ENCODE peak calls at places on chromosomes 2 and 18, in eight cellular contexts. L, R, S, W, G, B, I and K are unnamed samples.

GRCh38 chr2:203498161-203498560 is 36.9 kb downstream of the RAPH1 start:
- DNase-seq in L (no peak), R (peak), S (peak), W (no peak), G (no peak), B (peak), I (no peak), K (no peak)

GRCh38 chr2:120874876-120875275 is 139.2 kb downstream of the GLI2 start:
- DNase-seq in L (no peak), R (no peak), S (no peak), W (no peak), G (no peak), B (no peak), I (no peak), K (no peak)

GRCh38 chr18:7926526-7926925 is 359.4 kb downstream of the PTPRM start:
- DNase-seq in L (no peak), R (peak), S (peak), W (no peak), G (no peak), B (peak), I (no peak), K (no peak)

GRCh38 chr2:9744256-9745004 is 98.8 kb upstream of the TAF1B start:
- DNase-seq in L (no peak), R (no peak), S (no peak), W (no peak), G (no peak), B (no peak), I (no peak), K (no peak)

GRCh38 chr2:240458044-240458899 is 22.8 kb downstream of the GPC1 start:
- DNase-seq in L (no peak), R (peak), S (no peak), W (peak), G (no peak), B (no peak), I (peak), K (no peak)

GRCh38 chr2:57758686-57759085 is 287.9 kb upstream of the VRK2 start:
- DNase-seq in L (no peak), R (no peak), S (no peak), W (no peak), G (no peak), B (no peak), I (no peak), K (no peak)

GRCh38 chr2:190603374-190603773 is 45.5 kb upstream of the NAB1 start:
- DNase-seq in L (no peak), R (no peak), S (no peak), W (no peak), G (no peak), B (no peak), I (no peak), K (no peak)

GRCh38 chr2:85248741-85249524 is 78.9 kb downstream of the TGOLN2 start:
- DNase-seq in L (peak), R (peak), S (peak), W (peak), G (no peak), B (peak), I (no peak), K (no peak)

GRCh38 chr2:58710795-58711279 is 469.7 kb upstream of the FANCL start:
- DNase-seq in L (no peak), R (no peak), S (no peak), W (no peak), G (no peak), B (no peak), I (peak), K (no peak)

GRCh38 chr18:55918449-55918848 is 330.5 kb upstream of the TCF4 start:
- DNase-seq in L (no peak), R (no peak), S (no peak), W (no peak), G (no peak), B (no peak), I (no peak), K (no peak)

GRCh38 chr2:224691563-224691962 is 24.6 kb downstream of the CCDC195 start:
- DNase-seq in L (no peak), R (no peak), S (no peak), W (no peak), G (no peak), B (no peak), I (no peak), K (no peak)

GRCh38 chr2:239896075-239896474 is 129.1 kb downstream of the NDUFA10 start:
- DNase-seq in L (no peak), R (no peak), S (no peak), W (peak), G (no peak), B (no peak), I (no peak), K (no peak)

GRCh38 chr2:159968282-159968900 is 94.0 kb downstream of the PLA2R1 start:
- DNase-seq in L (no peak), R (peak), S (peak), W (no peak), G (no peak), B (peak), I (no peak), K (peak)

GRCh38 chr2:128379021-128380005 is 60.6 kb upstream of the HS6ST1 start:
- DNase-seq in L (peak), R (peak), S (no peak), W (peak), G (no peak), B (no peak), I (peak), K (no peak)

GRCh38 chr2:132668986-132669853 is 785 bp downstream of the LYPD1 start:
- DNase-seq in L (no peak), R (no peak), S (no peak), W (peak), G (no peak), B (peak), I (no peak), K (no peak)

GRCh38 chr18:10399465-10399864 is 55.0 kb upstream of the APCDD1 start:
- DNase-seq in L (no peak), R (no peak), S (no peak), W (no peak), G (no peak), B (no peak), I (no peak), K (no peak)

GRCh38 chr2:236627193-236627592 is 57.6 kb downstream of the ACKR3 start:
- DNase-seq in L (no peak), R (no peak), S (no peak), W (peak), G (no peak), B (no peak), I (peak), K (no peak)

GRCh38 chr2:46188041-46188715 is 109.0 kb upstream of the EPAS1 start:
- DNase-seq in L (no peak), R (no peak), S (no peak), W (no peak), G (no peak), B (no peak), I (no peak), K (no peak)

GRCh38 chr2:228102949-228103348 is 78.5 kb downstream of the SPHKAP start:
- DNase-seq in L (no peak), R (peak), S (no peak), W (no peak), G (peak), B (no peak), I (no peak), K (no peak)

GRCh38 chr2:74516070-74516633 is 1.9 kb downstream of the TLX2 start:
- DNase-seq in L (no peak), R (peak), S (no peak), W (peak), G (peak), B (no peak), I (peak), K (peak)

GRCh38 chr2:84904717-84905174 is 710 bp upstream of the TMSB10 start:
- DNase-seq in L (peak), R (peak), S (no peak), W (peak), G (no peak), B (peak), I (peak), K (no peak)

GRCh38 chr2:112793449-112793978 is 9.2 kb upstream of the IL1A start:
- DNase-seq in L (no peak), R (peak), S (no peak), W (no peak), G (peak), B (no peak), I (no peak), K (no peak)

GRCh38 chr2:54454922-54455583 is 1.1 kb upstream of the SPTBN1 start:
- DNase-seq in L (no peak), R (no peak), S (no peak), W (no peak), G (peak), B (no peak), I (peak), K (no peak)

GRCh38 chr2:199471443-199472057 is 13.8 kb upstream of the SATB2 start:
- DNase-seq in L (no peak), R (no peak), S (no peak), W (no peak), G (no peak), B (peak), I (no peak), K (no peak)

GRCh38 chr2:168639501-168639900 is 162.9 kb upstream of the NOSTRIN start:
- DNase-seq in L (peak), R (peak), S (no peak), W (peak), G (no peak), B (peak), I (peak), K (no peak)

GRCh38 chr2:77457665-77458064 is 64.5 kb downstream of the LRRTM4 start:
- DNase-seq in L (no peak), R (no peak), S (no peak), W (no peak), G (no peak), B (no peak), I (no peak), K (no peak)

GRCh38 chr2:207362716-207363115 is 167.0 kb upstream of the CREB1 start:
- DNase-seq in L (no peak), R (no peak), S (no peak), W (no peak), G (no peak), B (no peak), I (no peak), K (no peak)

GRCh38 chr2:99910903-99911302 is 231.5 kb downstream of the AFF3 start:
- DNase-seq in L (no peak), R (no peak), S (no peak), W (no peak), G (no peak), B (no peak), I (no peak), K (no peak)

GRCh38 chr18:62979172-62979571 is 263.8 kb downstream of the PHLPP1 start:
- DNase-seq in L (no peak), R (peak), S (no peak), W (no peak), G (no peak), B (no peak), I (no peak), K (no peak)

GRCh38 chr2:1685957-1686783 is 58.1 kb downstream of the PXDN start:
- DNase-seq in L (no peak), R (peak), S (no peak), W (no peak), G (no peak), B (no peak), I (no peak), K (no peak)

GRCh38 chr18:22796069-22796468 is 137.1 kb upstream of the RBBP8 start:
- DNase-seq in L (no peak), R (peak), S (no peak), W (no peak), G (no peak), B (no peak), I (no peak), K (no peak)

GRCh38 chr18:10822457-10822856 is 296.6 kb downstream of the NAPG start:
- DNase-seq in L (no peak), R (no peak), S (no peak), W (no peak), G (no peak), B (no peak), I (no peak), K (no peak)

GRCh38 chr2:189646521-189646920 is 14.7 kb upstream of the ASNSD1 start:
- DNase-seq in L (no peak), R (no peak), S (no peak), W (no peak), G (no peak), B (no peak), I (no peak), K (no peak)

GRCh38 chr2:119283873-119284331 is 60.3 kb downstream of the STEAP3 start:
- DNase-seq in L (peak), R (peak), S (no peak), W (peak), G (no peak), B (no peak), I (peak), K (no peak)

GRCh38 chr2:61961231-61961901 is 55.9 kb downstream of the COMMD1 start:
- DNase-seq in L (no peak), R (peak), S (no peak), W (no peak), G (no peak), B (no peak), I (no peak), K (no peak)

GRCh38 chr2:61962095-61962984 is 56.9 kb downstream of the COMMD1 start:
- DNase-seq in L (no peak), R (no peak), S (no peak), W (no peak), G (no peak), B (no peak), I (no peak), K (no peak)

GRCh38 chr2:61959381-61960293 is 54.2 kb downstream of the COMMD1 start:
- DNase-seq in L (no peak), R (peak), S (no peak), W (no peak), G (no peak), B (peak), I (no peak), K (no peak)
- H3K4me3 ChIP-seq in L (no peak), R (no peak), S (no peak), W (no peak), G (no peak), B (no peak), I (no peak), K (no peak)

GRCh38 chr2:155250800-155251199 is 552.3 kb downstream of the KCNJ3 start:
- DNase-seq in L (no peak), R (peak), S (peak), W (no peak), G (no peak), B (peak), I (no peak), K (no peak)
- TF ChIP-seq CTCF in L (no peak), R (peak), S (peak), W (no peak), G (peak), B (peak), I (no peak), K (peak)

GRCh38 chr2:38598991-38599295 is 3.8 kb downstream of the HNRNPLL start:
- DNase-seq in L (no peak), R (peak), S (no peak), W (no peak), G (no peak), B (no peak), I (no peak), K (no peak)
- H3K4me3 ChIP-seq in L (no peak), R (no peak), S (no peak), W (no peak), G (no peak), B (no peak), I (no peak), K (no peak)

GRCh38 chr2:208392300-208392699 is 14.3 kb upstream of the PTH2R start:
- DNase-seq in L (no peak), R (no peak), S (no peak), W (no peak), G (no peak), B (no peak), I (no peak), K (no peak)
- TF ChIP-seq CTCF in L (no peak), R (peak), S (no peak), W (no peak), G (peak), B (no peak), I (no peak), K (no peak)

DNA sequence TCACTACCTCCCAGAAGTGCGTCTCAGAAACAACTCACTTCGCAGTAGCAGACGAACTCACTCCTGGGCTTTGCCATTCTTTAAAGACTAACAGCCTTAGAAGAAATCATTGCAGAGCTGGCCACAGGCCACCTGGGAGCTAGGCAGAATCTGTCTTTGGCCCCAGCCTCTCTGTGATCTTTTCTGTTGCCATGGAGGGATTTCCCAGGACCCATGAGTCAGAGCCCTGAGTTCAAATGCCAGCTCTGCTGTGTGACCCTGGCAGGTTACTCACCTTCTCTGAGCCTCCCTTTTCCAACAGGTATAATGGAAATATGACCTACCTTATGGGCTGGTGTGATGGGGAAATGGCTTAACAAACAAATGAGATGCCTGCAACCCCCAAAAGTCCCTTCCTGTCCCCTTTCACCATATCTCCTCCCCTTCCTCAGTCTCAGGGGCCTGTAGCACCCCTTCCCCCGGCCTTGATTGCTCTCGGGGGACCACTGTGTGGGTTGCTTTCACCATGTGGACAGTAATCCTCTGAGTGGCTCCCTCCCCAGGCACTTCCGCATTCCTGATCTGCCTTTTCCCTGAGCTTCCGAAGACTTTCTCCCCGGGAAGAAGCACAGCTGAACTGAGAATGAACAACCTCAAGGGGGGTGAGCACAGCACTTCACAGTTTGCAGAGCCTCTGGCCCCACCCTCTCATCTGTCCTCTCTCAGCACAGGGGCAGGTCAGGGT is 34.0 kb upstream of the SLC66A3 start:
- DNase-seq in L (no peak), R (peak), S (no peak), W (no peak), G (no peak), B (no peak), I (no peak), K (no peak)
- H3K4me3 ChIP-seq in L (no peak), R (no peak), S (no peak), W (no peak), G (no peak), B (no peak), I (no peak), K (no peak)

DNA sequence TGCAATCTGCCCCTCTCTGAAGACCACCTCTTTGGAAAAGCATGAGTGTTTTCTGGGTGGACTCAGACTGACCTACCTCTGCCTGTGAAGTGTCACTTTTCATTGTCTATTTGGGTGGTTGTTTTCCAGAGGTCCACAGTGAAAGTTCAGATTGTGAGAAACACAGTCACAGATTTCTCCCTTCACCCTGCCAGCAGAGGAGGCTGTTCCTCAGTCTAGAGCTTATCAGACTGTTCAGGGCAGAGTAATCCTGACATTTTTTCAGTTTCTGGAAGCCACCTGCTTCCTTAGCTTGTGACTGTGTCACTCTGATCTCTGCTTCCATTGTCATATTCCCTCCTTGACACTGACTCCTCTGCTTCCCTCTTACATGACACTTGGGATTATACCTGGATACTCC is 55.4 kb upstream of the RMP24 start:
- DNase-seq in L (no peak), R (peak), S (no peak), W (no peak), G (no peak), B (no peak), I (no peak), K (no peak)
- TF ChIP-seq CTCF in L (no peak), R (peak), S (peak), W (no peak), G (peak), B (no peak), I (no peak), K (peak)

GRCh38 chr2:71609441-71609840 is 156.1 kb downstream of the DYSF start:
- DNase-seq in L (peak), R (no peak), S (no peak), W (peak), G (no peak), B (no peak), I (peak), K (no peak)
- H3K4me3 ChIP-seq in L (no peak), R (no peak), S (no peak), W (no peak), G (no peak), B (no peak), I (no peak), K (no peak)

GRCh38 chr2:172058660-172059059 is 26.6 kb upstream of the DLX1 start:
- DNase-seq in L (no peak), R (no peak), S (no peak), W (no peak), G (no peak), B (no peak), I (no peak), K (no peak)

GRCh38 chr2:172052000-172052983 is 33.0 kb upstream of the DLX1 start:
- DNase-seq in L (no peak), R (no peak), S (no peak), W (no peak), G (no peak), B (no peak), I (no peak), K (no peak)

GRCh38 chr2:172053486-172053885 is 31.8 kb upstream of the DLX1 start:
- DNase-seq in L (no peak), R (no peak), S (no peak), W (no peak), G (no peak), B (no peak), I (no peak), K (no peak)

GRCh38 chr2:172050506-172051125 is 34.7 kb upstream of the DLX1 start:
- DNase-seq in L (no peak), R (no peak), S (no peak), W (no peak), G (no peak), B (no peak), I (no peak), K (no peak)

DNA sequence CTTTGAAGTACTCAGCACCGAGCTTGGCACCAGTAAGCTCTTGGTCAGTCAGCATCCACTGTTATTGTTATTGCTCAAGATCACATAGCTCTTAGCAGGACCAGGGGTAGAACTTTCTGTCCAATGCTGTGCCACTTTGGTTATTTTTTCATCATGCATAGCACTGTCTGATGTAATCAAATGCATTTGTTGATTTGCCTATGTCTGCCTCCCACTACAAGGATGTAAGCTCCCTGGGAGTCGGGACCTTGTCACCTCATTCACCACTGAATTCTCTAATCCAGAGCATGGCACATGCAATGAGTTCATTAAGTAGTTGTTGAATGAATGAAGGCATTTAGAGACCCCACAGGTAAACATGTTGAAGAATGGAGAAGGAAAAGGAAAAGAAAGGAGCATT is 29.0 kb upstream of the DLX1 start:
- DNase-seq in L (no peak), R (no peak), S (no peak), W (no peak), G (no peak), B (no peak), I (no peak), K (no peak)
- TF ChIP-seq CTCF in L (no peak), R (no peak), S (no peak), W (no peak), G (no peak), B (no peak), I (no peak), K (no peak)

GRCh38 chr2:172021955-172022354 is 22.2 kb downstream of the METAP1D start:
- DNase-seq in L (no peak), R (no peak), S (no peak), W (no peak), G (no peak), B (peak), I (no peak), K (no peak)
- H3K4me3 ChIP-seq in L (no peak), R (no peak), S (no peak), W (peak), G (no peak), B (no peak), I (no peak), K (no peak)

DNA sequence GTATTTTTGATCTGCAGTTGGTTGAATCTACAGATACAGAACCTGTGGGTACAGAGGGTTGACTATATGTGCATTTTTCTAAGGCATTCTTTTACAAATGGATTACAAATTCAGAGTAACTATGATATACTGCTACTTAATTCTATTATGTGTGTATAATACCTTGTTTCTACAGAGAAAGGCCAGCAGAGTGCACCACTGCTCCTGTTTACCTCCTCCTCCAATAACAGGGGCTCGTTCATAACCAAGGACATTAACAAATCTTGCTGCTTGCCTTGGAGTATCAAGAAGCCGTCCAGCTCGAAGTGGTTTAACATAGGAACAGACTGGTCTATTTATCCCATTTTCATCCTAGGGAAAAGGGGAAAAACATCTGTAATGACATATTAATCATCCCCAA is 16.4 kb downstream of the CEP76 start:
- DNase-seq in L (no peak), R (peak), S (peak), W (no peak), G (no peak), B (peak), I (no peak), K (no peak)
- TF ChIP-seq CTCF in L (no peak), R (peak), S (peak), W (no peak), G (peak), B (peak), I (no peak), K (no peak)